ENCODE peak calls at places on chromosomes 3 and 15, in nine cellular contexts. U is HuH-7; B is mucosa of descending colon; J is RPMI8226; V is effector CD8-positive, alpha-beta T cell; G is GM23338; T is stimulated activated CD4-positive, alpha-beta T cell treated with anti-CD3 and anti-CD28 coated beads, Interleukin-4, amount 100 ng/mL, for 24 hours; Y is Kasumi-1; Z is germinal center. C is an unnamed sample.

GRCh38 chr3:13233487-13234154 is 160.4 kb upstream of the IQSEC1 start:
- DNase-seq in U (no peak), B (no peak), J (peak), V (no peak), G (no peak), T (no peak), Y (no peak), Z (no peak), C (no peak)

GRCh38 chr3:46664188-46664970 is 29.1 kb downstream of the ALS2CL start:
- DNase-seq in U (no peak), B (no peak), J (no peak), V (no peak), G (no peak), T (no peak), Y (no peak), Z (no peak), C (no peak)

GRCh38 chr3:76731471-76731870 is 308.4 kb upstream of the ROBO2 start:
- DNase-seq in U (no peak), B (no peak), J (no peak), V (no peak), G (no peak), T (no peak), Y (no peak), Z (no peak), C (no peak)

GRCh38 chr15:53031469-53031868 is 241.3 kb upstream of the ONECUT1 start:
- DNase-seq in U (no peak), B (no peak), J (no peak), V (no peak), G (no peak), T (no peak), Y (no peak), Z (no peak), C (no peak)

GRCh38 chr15:48781002-48781401 is 29.9 kb downstream of the CEP152 start:
- DNase-seq in U (no peak), B (no peak), J (no peak), V (no peak), G (no peak), T (no peak), Y (no peak), Z (no peak), C (no peak)

GRCh38 chr15:25790003-25790660 is 73.0 kb downstream of the ATP10A start:
- DNase-seq in U (no peak), B (peak), J (no peak), V (no peak), G (peak), T (peak), Y (no peak), Z (no peak), C (no peak)

GRCh38 chr3:138775254-138775595 is 59.5 kb downstream of the PIK3CB start:
- DNase-seq in U (no peak), B (no peak), J (no peak), V (no peak), G (no peak), T (no peak), Y (no peak), Z (no peak), C (no peak)

GRCh38 chr15:84981711-84982300 is at the start of gene PDE8A:
- DNase-seq in U (peak), B (peak), J (peak), V (peak), G (peak), T (no peak), Y (no peak), Z (peak), C (no peak)

GRCh38 chr15:90338483-90338980 is 13.6 kb upstream of the ZNF774 start:
- DNase-seq in U (no peak), B (no peak), J (no peak), V (no peak), G (no peak), T (no peak), Y (no peak), Z (no peak), C (no peak)

GRCh38 chr15:80549191-80549590 is 145.0 kb downstream of the ARNT2 start:
- DNase-seq in U (no peak), B (no peak), J (no peak), V (no peak), G (no peak), T (no peak), Y (no peak), Z (no peak), C (no peak)

GRCh38 chr3:12194669-12195161 is 36.0 kb upstream of the TIMP4 start:
- DNase-seq in U (peak), B (peak), J (peak), V (no peak), G (peak), T (peak), Y (no peak), Z (peak), C (no peak)

GRCh38 chr3:158801200-158801599 is 654 bp upstream of the MFSD1 start:
- DNase-seq in U (no peak), B (peak), J (no peak), V (no peak), G (peak), T (no peak), Y (no peak), Z (no peak), C (no peak)

GRCh38 chr3:151816091-151816604 is 2.2 kb downstream of the AADAC start:
- DNase-seq in U (peak), B (peak), J (no peak), V (no peak), G (peak), T (no peak), Y (no peak), Z (no peak), C (no peak)

GRCh38 chr3:29922990-29923746 is 642.3 kb downstream of the RBMS3 start:
- DNase-seq in U (peak), B (peak), J (no peak), V (no peak), G (no peak), T (no peak), Y (no peak), Z (no peak), C (no peak)

GRCh38 chr3:170553788-170554620 is 31.9 kb downstream of the SLC7A14 start:
- DNase-seq in U (no peak), B (no peak), J (no peak), V (no peak), G (no peak), T (no peak), Y (no peak), Z (no peak), C (no peak)

C was measured in SK-N-MC.